ENCODE peak calls at places on chromosome 13, in eight cellular contexts. F is adipocyte; X is non-pigmented ciliary epithelial cell; J is endodermal cell; N is iris pigment epithelial cell; R is T-helper 2 cell; Q is CD4-positive, CD25-positive, alpha-beta regulatory T cell; Z is astrocyte of the spinal cord. K is an unnamed sample.

GRCh38 chr13:49933511-49933910 is 2.6 kb downstream of the SPRYD7 start:
- DNase-seq in F (no peak), R (no peak), J (no peak), Z (no peak), Q (no peak), X (no peak), N (peak), K (no peak)

GRCh38 chr13:101399365-101399764 is 16.9 kb downstream of the NALCN start:
- DNase-seq in X (peak), Q (no peak), J (no peak), N (peak), Z (peak), F (peak), R (no peak), K (no peak)

GRCh38 chr13:33236021-33236420 is 49.5 kb downstream of the STARD13 start:
- DNase-seq in Z (peak), R (no peak), J (no peak), X (no peak), Q (no peak), F (peak), N (peak), K (no peak)

GRCh38 chr13:95536629-95537241 is 15.8 kb upstream of the CLDN10 start:
- DNase-seq in Z (peak), R (no peak), X (no peak), F (peak), N (peak), J (no peak), Q (peak), K (no peak)

GRCh38 chr13:76019421-76020044 is 383.4 kb downstream of the LMO7 start:
- DNase-seq in N (no peak), R (no peak), F (no peak), J (peak), Z (peak), X (no peak), Q (no peak), K (no peak)

GRCh38 chr13:35502456-35502855 is 26.0 kb upstream of the MAB21L1 start:
- DNase-seq in J (no peak), F (no peak), R (no peak), Z (no peak), Q (no peak), X (no peak), N (no peak), K (no peak)

GRCh38 chr13:94749162-94749561 is 36.8 kb upstream of the SOX21 start:
- DNase-seq in N (no peak), Q (no peak), R (no peak), J (no peak), F (no peak), Z (no peak), X (no peak), K (no peak)

GRCh38 chr13:79108914-79109643 is 297.0 kb downstream of the RBM26 start:
- DNase-seq in Z (no peak), N (no peak), X (no peak), F (no peak), R (no peak), J (no peak), Q (no peak), K (no peak)

GRCh38 chr13:78816592-78816991 is 157.6 kb upstream of the OBI1 start:
- DNase-seq in X (no peak), J (peak), Z (no peak), R (no peak), F (no peak), Q (no peak), N (no peak), K (no peak)

GRCh38 chr13:65582160-65582559 is 1648.0 kb downstream of the PCDH9 start:
- DNase-seq in R (no peak), F (no peak), X (no peak), N (no peak), Z (no peak), J (peak), Q (no peak), K (no peak)

GRCh38 chr13:105406551-105406950 is 1128.9 kb downstream of the EFNB2 start:
- DNase-seq in F (no peak), Z (no peak), J (no peak), N (no peak), R (no peak), Q (no peak), X (no peak), K (no peak)

GRCh38 chr13:109869312-109870237 is 83.2 kb upstream of the IRS2 start:
- DNase-seq in N (no peak), J (peak), Q (peak), F (no peak), Z (peak), R (no peak), X (no peak), K (no peak)

GRCh38 chr13:73000027-73000674 is 58.7 kb upstream of the KLF5 start:
- DNase-seq in N (peak), X (peak), J (no peak), R (no peak), Z (peak), Q (peak), F (peak), K (no peak)

GRCh38 chr13:76552373-76552772 is 333.8 kb downstream of the KCTD12 start:
- DNase-seq in X (no peak), F (no peak), N (no peak), Z (no peak), R (no peak), J (no peak), Q (no peak), K (no peak)

GRCh38 chr13:46213242-46213641 is 1.5 kb downstream of the LRRC63 start:
- DNase-seq in Z (no peak), R (no peak), X (no peak), Q (no peak), F (no peak), J (no peak), N (no peak), K (no peak)

GRCh38 chr13:110493613-110494012 is 67.9 kb downstream of the RAB20 start:
- DNase-seq in F (no peak), J (no peak), N (no peak), X (no peak), R (no peak), Q (no peak), Z (no peak), K (no peak)

GRCh38 chr13:114319441-114319871 is 5.2 kb downstream of the CHAMP1 start:
- DNase-seq in X (peak), R (no peak), Q (no peak), J (no peak), F (peak), N (peak), Z (peak), K (no peak)

GRCh38 chr13:52127783-52128702 is 830 bp downstream of the NEK5 start:
- DNase-seq in F (peak), N (peak), Z (peak), R (peak), J (peak), X (no peak), Q (peak), K (peak)

GRCh38 chr13:31431722-31432137 is 232.0 kb downstream of the B3GLCT start:
- DNase-seq in F (peak), N (peak), R (no peak), Q (peak), Z (peak), X (no peak), J (peak), K (peak)

GRCh38 chr13:42110410-42111155 is 62.1 kb downstream of the DGKH start:
- DNase-seq in N (peak), J (no peak), Q (peak), R (peak), Z (peak), F (peak), X (peak), K (no peak)

GRCh38 chr13:28204690-28205443 is 66.5 kb downstream of the PAN3 start:
- DNase-seq in J (no peak), R (no peak), X (no peak), Z (no peak), N (no peak), F (no peak), Q (peak), K (no peak)

GRCh38 chr13:110683203-110683883 is 22.6 kb downstream of the CARS2 start:
- DNase-seq in Z (peak), X (no peak), J (no peak), F (peak), R (no peak), Q (peak), N (peak), K (no peak)

GRCh38 chr13:106052200-106052767 is 483.2 kb downstream of the EFNB2 start:
- DNase-seq in Q (no peak), Z (no peak), X (no peak), J (no peak), F (no peak), R (no peak), N (no peak), K (no peak)

GRCh38 chr13:73945871-73946270 is 188.3 kb downstream of the KLF12 start:
- DNase-seq in X (no peak), Q (no peak), R (no peak), F (no peak), N (no peak), Z (peak), J (peak), K (no peak)

K was measured in CD4-positive, alpha-beta T cell.